ENCODE peak calls at places on chromosomes 16 and 17, in nine cellular contexts. Y is glutamatergic neuron; P is BJ; M is progenitor cell of endocrine pancreas; D is CD8-positive, alpha-beta T cell; C is BE2C; S is OCI-LY7; Z is lower leg skin; L is PC-9. O is an unnamed sample.

GRCh38 chr17:17541640-17542001 is 45.4 kb upstream of the RASD1 start:
- DNase-seq in Y (no peak), P (no peak), M (no peak), D (no peak), C (no peak), S (no peak), Z (no peak), L (no peak), O (no peak)

GRCh38 chr16:86868746-86869145 is 290.4 kb downstream of the FOXL1 start:
- DNase-seq in Y (no peak), P (no peak), M (no peak), D (no peak), C (no peak), S (no peak), Z (no peak), L (no peak), O (no peak)

GRCh38 chr16:67055712-67056487 is 27.0 kb downstream of the CBFB start:
- DNase-seq in Y (no peak), P (peak), M (no peak), D (no peak), C (no peak), S (no peak), Z (no peak), L (peak), O (no peak)

GRCh38 chr16:49327466-49327865 is 45.8 kb upstream of the CBLN1 start:
- DNase-seq in Y (no peak), P (no peak), M (no peak), D (no peak), C (no peak), S (no peak), Z (no peak), L (no peak), O (no peak)

GRCh38 chr17:81665205-81666091 is 957 bp downstream of the OXLD1 start:
- DNase-seq in Y (no peak), P (no peak), M (no peak), D (peak), C (no peak), S (peak), Z (no peak), L (no peak), O (peak)

GRCh38 chr16:31561698-31562233 is 34.1 kb downstream of the AHSP start:
- DNase-seq in Y (no peak), P (no peak), M (no peak), D (no peak), C (no peak), S (no peak), Z (no peak), L (no peak), O (no peak)

GRCh38 chr16:68065716-68066305 is 19.4 kb upstream of the NFATC3 start:
- DNase-seq in Y (no peak), P (no peak), M (no peak), D (no peak), C (no peak), S (no peak), Z (no peak), L (no peak), O (no peak)

GRCh38 chr16:14509055-14509454 is 121.0 kb downstream of the PARN start:
- DNase-seq in Y (no peak), P (no peak), M (no peak), D (no peak), C (no peak), S (no peak), Z (no peak), L (peak), O (no peak)

GRCh38 chr17:14950216-14950615 is 314.9 kb downstream of the PMP22 start:
- DNase-seq in Y (no peak), P (no peak), M (no peak), D (no peak), C (no peak), S (no peak), Z (no peak), L (no peak), O (no peak)

GRCh38 chr17:82213251-82214011 is 789 bp upstream of the CCDC57 start:
- DNase-seq in Y (peak), P (no peak), M (no peak), D (no peak), C (peak), S (no peak), Z (no peak), L (no peak), O (no peak)

GRCh38 chr17:80114758-80115157 is 13.4 kb downstream of the GAA start:
- DNase-seq in Y (no peak), P (no peak), M (no peak), D (no peak), C (no peak), S (no peak), Z (no peak), L (no peak), O (no peak)

GRCh38 chr17:68906638-68907037 is 48.6 kb downstream of the ABCA8 start:
- DNase-seq in Y (no peak), P (no peak), M (no peak), D (no peak), C (no peak), S (peak), Z (no peak), L (no peak), O (no peak)

GRCh38 chr17:74606050-74606449 is 14.0 kb upstream of the CD300LD start:
- DNase-seq in Y (no peak), P (no peak), M (no peak), D (no peak), C (no peak), S (no peak), Z (no peak), L (no peak), O (no peak)

GRCh38 chr16:30354423-30355143 is 525 bp downstream of the CD2BP2 start:
- DNase-seq in Y (peak), P (no peak), M (no peak), D (no peak), C (peak), S (peak), Z (no peak), L (no peak), O (no peak)

GRCh38 chr17:12665263-12666210 is at the start of gene MYOCD:
- DNase-seq in Y (peak), P (no peak), M (peak), D (no peak), C (no peak), S (no peak), Z (no peak), L (no peak), O (no peak)

GRCh38 chr17:32926183-32926582 is 1.8 kb upstream of the TMEM98 start:
- DNase-seq in Y (no peak), P (no peak), M (no peak), D (no peak), C (no peak), S (no peak), Z (no peak), L (no peak), O (no peak)

GRCh38 chr17:45131616-45132301 is 556 bp downstream of the PLCD3 start:
- DNase-seq in Y (peak), P (no peak), M (peak), D (peak), C (peak), S (peak), Z (no peak), L (peak), O (peak)

GRCh38 chr17:62749926-62750325 is 58.2 kb downstream of the MARCHF10 start:
- DNase-seq in Y (no peak), P (no peak), M (no peak), D (no peak), C (no peak), S (no peak), Z (no peak), L (no peak), O (no peak)

GRCh38 chr17:51650772-51651171 is 390.4 kb downstream of the UTP18 start:
- DNase-seq in Y (no peak), P (no peak), M (no peak), D (no peak), C (no peak), S (no peak), Z (no peak), L (no peak), O (no peak)

GRCh38 chr16:57627184-57627871 is 1.1 kb upstream of the ADGRG1 start:
- DNase-seq in Y (peak), P (peak), M (no peak), D (no peak), C (no peak), S (no peak), Z (no peak), L (peak), O (no peak)

GRCh38 chr17:32516940-32517711 is 30.3 kb downstream of the CDK5R1 start:
- DNase-seq in Y (no peak), P (no peak), M (no peak), D (no peak), C (no peak), S (no peak), Z (no peak), L (no peak), O (no peak)

GRCh38 chr17:29789186-29790170 is 140.6 kb downstream of the SSH2 start:
- DNase-seq in Y (no peak), P (no peak), M (no peak), D (no peak), C (no peak), S (no peak), Z (peak), L (peak), O (no peak)

GRCh38 chr17:14310101-14310500 is 9.2 kb downstream of the HS3ST3B1 start:
- DNase-seq in Y (no peak), P (no peak), M (no peak), D (no peak), C (no peak), S (no peak), Z (no peak), L (no peak), O (no peak)

GRCh38 chr17:73519621-73520368 is 124.5 kb downstream of the SDK2 start:
- DNase-seq in Y (no peak), P (no peak), M (no peak), D (no peak), C (no peak), S (no peak), Z (no peak), L (no peak), O (no peak)

GRCh38 chr16:634051-634670 is 1.9 kb downstream of the METTL26 start:
- DNase-seq in Y (no peak), P (no peak), M (no peak), D (no peak), C (no peak), S (no peak), Z (no peak), L (no peak), O (no peak)

GRCh38 chr17:49074851-49075540 is 57.6 kb upstream of the B4GALNT2 start:
- DNase-seq in Y (no peak), P (no peak), M (no peak), D (no peak), C (no peak), S (no peak), Z (no peak), L (no peak), O (no peak)

GRCh38 chr17:70857351-70857750 is 688.0 kb downstream of the KCNJ2 start:
- DNase-seq in Y (no peak), P (no peak), M (no peak), D (no peak), C (no peak), S (no peak), Z (no peak), L (no peak), O (no peak)

GRCh38 chr17:63998721-63999679 is 849 bp downstream of the PRR29 start:
- DNase-seq in Y (no peak), P (no peak), M (no peak), D (no peak), C (no peak), S (no peak), Z (no peak), L (no peak), O (peak)

DNA sequence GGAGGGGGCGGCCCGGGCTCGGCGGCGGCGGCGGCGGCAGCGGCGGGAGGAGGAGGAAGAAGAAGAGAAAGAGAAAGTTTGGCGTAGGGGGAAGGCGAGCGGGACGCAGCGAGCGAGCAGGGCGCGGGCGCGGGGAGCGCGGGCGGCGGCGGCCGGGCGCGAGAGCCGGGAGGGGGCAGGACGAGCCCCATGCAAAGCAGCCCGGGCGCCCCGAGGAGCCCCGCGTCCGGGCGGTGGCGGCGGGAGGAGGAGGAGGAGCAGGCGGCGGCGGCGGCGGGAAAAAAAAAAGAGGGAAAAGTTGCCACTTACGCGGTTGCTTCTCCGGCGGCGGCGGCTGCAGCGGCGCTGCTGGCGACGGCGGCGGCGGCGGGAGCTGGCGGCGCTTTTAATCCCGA is 10.3 kb upstream of the ZFHX3 start:
- DNase-seq in Y (peak), P (no peak), M (peak), D (no peak), C (peak), S (peak), Z (no peak), L (no peak), O (no peak)
- TF ChIP-seq CTCF in Y (no peak), P (no peak), M (no peak), D (no peak), C (no peak), S (no peak), Z (no peak), L (no peak), O (no peak)

DNA sequence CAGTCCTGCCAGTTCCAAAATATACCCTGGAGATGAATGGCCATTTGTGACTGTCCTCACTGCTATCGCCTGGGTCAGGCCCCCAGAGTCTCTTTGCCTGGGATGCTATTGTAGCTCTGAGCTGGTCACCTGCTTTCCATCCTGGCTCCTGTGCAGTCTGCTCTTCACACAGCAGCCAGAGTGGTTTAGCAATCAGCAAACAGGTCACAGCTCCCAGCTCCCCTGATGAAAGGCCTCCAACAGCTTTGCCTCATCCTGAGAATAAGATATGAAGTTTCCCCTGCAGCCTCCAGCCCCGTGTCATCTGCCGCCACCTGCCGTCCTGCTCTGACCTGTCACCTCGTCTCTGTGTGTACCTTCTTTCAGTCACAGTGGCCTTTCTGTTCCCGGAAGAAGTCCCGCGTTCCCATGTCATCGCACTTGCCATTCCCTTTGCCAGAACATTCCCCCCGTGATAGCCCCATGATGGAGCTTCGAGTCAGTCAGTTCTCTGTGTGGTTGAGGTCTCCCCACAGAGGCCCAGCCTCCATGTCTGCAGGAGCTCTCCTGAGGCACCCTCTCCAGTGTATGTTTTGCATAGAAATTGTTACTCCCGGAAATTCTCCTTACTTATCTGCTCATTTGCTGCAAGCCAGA is 281.5 kb downstream of the SNX29 start:
- DNase-seq in Y (peak), P (no peak), M (no peak), D (no peak), C (peak), S (peak), Z (no peak), L (no peak), O (no peak)
- TF ChIP-seq CTCF in Y (no peak), P (no peak), M (peak), D (no peak), C (peak), S (peak), Z (no peak), L (no peak), O (no peak)

GRCh38 chr17:1290676-1291075 is 11.2 kb downstream of the TRARG1 start:
- DNase-seq in Y (no peak), P (no peak), M (no peak), D (no peak), C (no peak), S (no peak), Z (no peak), L (no peak), O (no peak)

GRCh38 chr17:1294157-1294717 is 14.8 kb downstream of the TRARG1 start:
- DNase-seq in Y (no peak), P (no peak), M (no peak), D (peak), C (no peak), S (peak), Z (no peak), L (no peak), O (peak)

GRCh38 chr17:1286379-1287106 is 7.1 kb downstream of the TRARG1 start:
- DNase-seq in Y (no peak), P (no peak), M (no peak), D (no peak), C (no peak), S (no peak), Z (no peak), L (no peak), O (no peak)

GRCh38 chr17:1289695-1290094 is 10.2 kb downstream of the TRARG1 start:
- DNase-seq in Y (no peak), P (no peak), M (no peak), D (no peak), C (no peak), S (no peak), Z (no peak), L (no peak), O (no peak)
- TF ChIP-seq CTCF in Y (no peak), P (no peak), M (no peak), D (no peak), C (no peak), S (no peak), Z (no peak), L (no peak), O (no peak)

GRCh38 chr17:27560668-27561067 is 70.3 kb upstream of the LGALS9 start:
- DNase-seq in Y (no peak), P (no peak), M (no peak), D (no peak), C (no peak), S (no peak), Z (no peak), L (no peak), O (no peak)

GRCh38 chr17:27558842-27559505 is 72.0 kb upstream of the LGALS9 start:
- DNase-seq in Y (no peak), P (no peak), M (no peak), D (no peak), C (no peak), S (no peak), Z (no peak), L (no peak), O (no peak)

GRCh38 chr17:27559996-27560481 is 70.9 kb upstream of the LGALS9 start:
- DNase-seq in Y (no peak), P (no peak), M (no peak), D (no peak), C (no peak), S (no peak), Z (peak), L (no peak), O (no peak)

GRCh38 chr17:27558341-27558740 is 72.6 kb upstream of the LGALS9 start:
- DNase-seq in Y (no peak), P (no peak), M (no peak), D (no peak), C (no peak), S (no peak), Z (no peak), L (no peak), O (no peak)

GRCh38 chr17:27559506-27559931 is 71.5 kb upstream of the LGALS9 start:
- DNase-seq in Y (no peak), P (no peak), M (no peak), D (no peak), C (no peak), S (no peak), Z (no peak), L (no peak), O (no peak)
- TF ChIP-seq CTCF in Y (no peak), P (peak), M (no peak), D (no peak), C (no peak), S (no peak), Z (no peak), L (no peak), O (no peak)

GRCh38 chr17:38559025-38559879 is 46.5 kb downstream of the SRCIN1 start:
- DNase-seq in Y (peak), P (no peak), M (peak), D (peak), C (peak), S (peak), Z (peak), L (peak), O (peak)
- TF ChIP-seq CTCF in Y (peak), P (no peak), M (peak), D (peak), C (peak), S (peak), Z (no peak), L (no peak), O (peak)

O was measured in CD4-positive, alpha-beta T cell.